ENCODE peak calls at places on chromosomes 4 and X, in four cellular contexts. N is K562, C is HepG2, A is H1. D is an unnamed sample.

GRCh38 chr4:3521621-3522325 is 10.4 kb downstream of the LRPAP1 start:
- DNase-seq in A (no peak), N (no peak), C (no peak), D (no peak)

GRCh38 chr4:97525236-97525635 is 618.0 kb downstream of the STPG2 start:
- DNase-seq in A (no peak), N (no peak), C (no peak), D (peak; percentile 89)

GRCh38 chrX:46978341-46979291 is 66.4 kb downstream of the JADE3 start:
- DNase-seq in A (peak; percentile 46), C (peak; percentile 64), N (peak; percentile 79), D (peak; percentile 87)

GRCh38 chr4:180657881-180658280 is 1585.3 kb upstream of the TENM3 start:
- DNase-seq in N (no peak), C (no peak), A (no peak), D (no peak)

GRCh38 chr4:143358923-143359694 is 22.4 kb downstream of the GAB1 start:
- DNase-seq in C (no peak), A (no peak), N (peak; percentile 48), D (peak; percentile 96)

GRCh38 chrX:70087857-70088256 is 25.6 kb downstream of the OTUD6A start:
- DNase-seq in C (no peak), N (no peak), A (no peak), D (peak; percentile 75)

GRCh38 chr4:54076673-54077072 is 12.3 kb upstream of the CHIC2 start:
- DNase-seq in N (no peak), A (no peak), C (no peak), D (peak; percentile 38)

GRCh38 chr4:58275856-58276255 is 1165.7 kb upstream of the IGFBP7 start:
- DNase-seq in C (no peak), N (no peak), A (no peak), D (no peak)

GRCh38 chr4:156575430-156576073 is 396.0 kb downstream of the PDGFC start:
- DNase-seq in N (no peak), A (no peak), C (no peak), D (no peak)

GRCh38 chrX:137427813-137428212 is 138.1 kb upstream of the ZIC3 start:
- DNase-seq in A (no peak), N (no peak), C (no peak), D (no peak)

GRCh38 chrX:1419545-1420355 is 27.8 kb upstream of the SLC25A6 start:
- DNase-seq in A (no peak), N (no peak), C (no peak), D (no peak)

DNA sequence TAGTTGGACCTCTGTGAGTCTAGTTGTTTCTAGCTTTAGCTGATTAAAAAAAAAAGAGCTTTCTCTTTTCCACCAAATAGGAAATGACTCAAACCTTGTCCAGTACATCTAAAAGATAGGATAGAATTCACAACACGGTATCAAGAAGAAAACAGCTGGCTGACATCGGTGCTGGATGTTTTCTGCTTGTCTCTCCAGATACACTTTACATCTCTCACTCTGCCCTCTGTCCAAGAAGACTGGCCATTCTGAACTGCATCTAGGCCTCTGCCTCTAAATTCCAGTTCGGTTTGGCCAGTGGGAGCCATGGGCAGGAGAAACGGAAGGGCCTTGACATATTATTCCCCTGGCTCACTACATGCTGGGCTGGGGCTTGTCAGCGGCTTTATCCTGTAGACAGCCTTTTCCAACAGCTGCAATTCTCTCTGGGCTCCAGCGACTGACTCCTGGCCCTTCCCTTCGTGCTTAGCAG is 57.3 kb upstream of the SHISA3 start:
- DNase-seq in C (no peak), A (no peak), N (no peak), D (peak; percentile 88)
- TF ChIP-seq JUN in C (no peak), A (no peak), N (no peak), D (peak; percentile 70)

GRCh38 chr4:56386091-56386490 is 1.2 kb downstream of the AASDH start:
- DNase-seq in C (no peak), A (no peak), N (no peak), D (no peak)
- H3K9ac ChIP-seq in C (peak overlapping the region; percentile 58), A (no peak overlapping the region), N (peak overlapping the region; percentile 66), D (no peak overlapping the region)

GRCh38 chr4:164888096-164888495 is 11.1 kb downstream of the APELA start:
- DNase-seq in N (no peak), C (no peak), A (no peak), D (no peak)
- TF ChIP-seq JUN in N (no peak), C (no peak), A (no peak), D (no peak)

DNA sequence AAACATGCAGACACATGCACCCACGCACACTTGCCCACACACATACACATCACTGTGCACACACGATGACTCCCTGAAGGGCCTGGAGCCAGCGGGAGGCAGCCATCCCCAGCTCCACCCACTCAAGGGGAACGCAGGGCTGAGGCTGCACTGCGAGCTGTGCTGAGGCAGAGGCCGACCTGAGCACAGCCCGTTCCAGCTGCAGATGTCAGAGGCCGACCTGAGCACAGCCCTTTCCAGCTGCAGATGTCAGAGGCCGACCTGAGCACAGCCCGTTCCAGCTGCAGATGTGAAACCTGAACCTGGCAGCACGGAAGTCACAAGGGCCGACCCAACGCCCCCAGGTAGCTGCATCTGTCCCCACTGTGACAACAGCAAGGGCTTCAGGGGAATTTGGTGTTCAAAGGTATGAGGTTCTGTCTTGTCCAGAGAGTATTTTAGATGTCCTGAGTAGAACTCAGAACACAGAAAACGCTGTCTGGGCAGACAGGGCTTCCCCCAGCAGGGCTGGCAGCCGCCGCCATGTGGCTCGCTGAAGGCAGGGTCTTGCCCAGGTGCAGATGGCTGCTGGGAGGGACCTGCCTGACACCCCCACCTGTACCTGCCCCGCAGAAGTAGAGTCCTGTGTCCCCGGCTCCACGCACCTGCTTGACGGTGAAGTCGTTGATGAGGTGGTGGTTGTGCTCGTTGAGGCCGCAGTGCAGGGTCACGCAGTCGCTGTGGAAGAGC is 33.4 kb downstream of the CTBP1 start:
- DNase-seq in C (no peak), A (no peak), N (no peak), D (no peak)
- H3K9ac ChIP-seq in C (no peak overlapping the region), A (no peak overlapping the region), N (no peak overlapping the region), D (no peak overlapping the region)

GRCh38 chrX:155768036-155768769 is 112.9 kb upstream of the VAMP7 start:
- DNase-seq in N (no peak), A (no peak), C (no peak), D (no peak)

GRCh38 chrX:155766321-155766720 is 114.8 kb upstream of the VAMP7 start:
- DNase-seq in N (no peak), A (no peak), C (no peak), D (no peak)

DNA sequence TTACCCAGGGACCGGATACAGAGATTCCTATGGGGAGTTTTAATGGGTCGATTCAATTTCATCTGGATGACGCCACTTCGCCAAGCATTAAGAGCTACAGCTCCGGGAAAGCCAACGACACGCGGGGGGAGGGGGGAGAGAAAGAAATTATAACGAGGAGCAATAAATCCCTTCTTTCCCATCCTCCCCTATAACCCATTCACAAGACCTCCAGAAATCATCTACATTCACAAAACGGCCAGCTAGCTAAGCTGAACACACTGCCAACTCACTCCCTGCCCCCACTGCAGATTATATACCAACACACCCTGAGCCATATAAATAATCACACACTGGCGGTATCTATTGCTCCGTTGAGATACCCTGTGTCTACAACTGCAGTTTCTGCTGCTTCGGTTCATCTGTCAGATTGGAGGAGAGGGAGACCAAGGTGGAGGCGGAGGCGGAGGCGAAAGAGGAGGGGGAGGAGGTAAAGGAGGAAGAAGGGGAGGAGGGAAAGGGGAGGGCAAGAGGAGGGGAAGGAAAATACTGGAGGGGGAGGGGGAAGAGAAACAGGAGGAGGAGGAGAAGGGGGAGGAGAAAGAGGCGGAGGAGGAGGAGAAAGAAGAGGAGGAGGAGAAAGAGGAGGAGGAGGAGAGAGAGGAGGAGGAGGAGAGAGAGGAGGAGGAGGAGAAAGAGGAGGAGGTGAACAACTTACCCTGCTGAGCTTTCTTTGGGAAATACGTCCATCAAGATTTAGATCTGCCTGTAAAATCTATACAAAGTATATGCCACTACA is 113.9 kb upstream of the VAMP7 start:
- DNase-seq in C (no peak), N (peak; percentile 84), A (peak; percentile 27), D (peak; percentile 74)
- TF ChIP-seq JUN in C (no peak), N (no peak), A (no peak), D (no peak)

GRCh38 chrX:150032742-150033141 is 94.5 kb upstream of the EOLA2 start:
- DNase-seq in N (no peak), C (no peak), A (no peak), D (peak; percentile 40)
- H3K9ac ChIP-seq in N (no peak overlapping the region), C (no peak overlapping the region), A (no peak overlapping the region), D (no peak overlapping the region)

GRCh38 chr4:158895797-158896442 is 127.1 kb downstream of the FNIP2 start:
- DNase-seq in N (no peak), C (no peak), A (no peak), D (peak; percentile 44)

GRCh38 chr4:158894826-158895225 is 126.0 kb downstream of the FNIP2 start:
- DNase-seq in N (no peak), A (no peak), C (no peak), D (no peak)

GRCh38 chr4:158891256-158891655 is 122.4 kb downstream of the FNIP2 start:
- DNase-seq in C (peak; percentile 21), N (no peak), A (no peak), D (no peak)

DNA sequence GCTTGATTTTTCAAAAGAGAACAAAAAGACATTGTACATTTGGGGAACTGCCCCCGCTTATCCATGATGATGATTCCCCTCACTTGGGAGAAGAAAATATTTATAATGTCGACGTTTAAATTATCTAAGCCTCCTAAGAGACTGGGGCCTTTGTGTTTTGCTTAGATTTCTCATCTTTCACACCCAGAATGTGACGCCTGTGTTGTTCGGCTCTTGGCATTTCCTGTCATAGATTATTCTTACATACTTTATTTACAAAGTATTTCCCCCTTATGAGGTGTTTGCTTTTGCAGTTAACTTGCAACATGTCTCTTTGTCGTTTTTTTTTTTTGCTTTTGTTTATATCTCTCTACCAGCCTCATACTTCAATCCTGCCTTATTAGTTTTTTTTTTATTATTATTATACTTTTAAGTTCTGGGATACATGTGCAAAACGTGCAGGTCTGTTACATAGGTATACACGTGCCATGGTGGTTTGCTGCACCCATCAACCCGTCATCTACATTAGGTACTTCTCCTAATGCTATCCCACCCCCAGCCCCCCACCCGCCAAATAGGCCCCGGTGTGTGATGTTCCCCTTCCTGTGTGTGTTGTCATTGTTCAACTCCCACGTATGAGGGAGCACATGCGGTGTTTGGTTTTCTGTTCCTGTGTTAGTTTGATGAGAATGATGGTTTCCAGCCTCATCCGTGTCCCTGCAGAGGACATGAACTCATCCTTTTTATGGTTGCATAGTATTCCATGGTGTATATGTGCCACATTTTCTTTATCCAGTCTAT is 127.8 kb downstream of the FNIP2 start:
- DNase-seq in C (no peak), N (no peak), A (no peak), D (peak; percentile 49)
- TF ChIP-seq JUN in C (no peak), N (no peak), A (no peak), D (no peak)

DNA sequence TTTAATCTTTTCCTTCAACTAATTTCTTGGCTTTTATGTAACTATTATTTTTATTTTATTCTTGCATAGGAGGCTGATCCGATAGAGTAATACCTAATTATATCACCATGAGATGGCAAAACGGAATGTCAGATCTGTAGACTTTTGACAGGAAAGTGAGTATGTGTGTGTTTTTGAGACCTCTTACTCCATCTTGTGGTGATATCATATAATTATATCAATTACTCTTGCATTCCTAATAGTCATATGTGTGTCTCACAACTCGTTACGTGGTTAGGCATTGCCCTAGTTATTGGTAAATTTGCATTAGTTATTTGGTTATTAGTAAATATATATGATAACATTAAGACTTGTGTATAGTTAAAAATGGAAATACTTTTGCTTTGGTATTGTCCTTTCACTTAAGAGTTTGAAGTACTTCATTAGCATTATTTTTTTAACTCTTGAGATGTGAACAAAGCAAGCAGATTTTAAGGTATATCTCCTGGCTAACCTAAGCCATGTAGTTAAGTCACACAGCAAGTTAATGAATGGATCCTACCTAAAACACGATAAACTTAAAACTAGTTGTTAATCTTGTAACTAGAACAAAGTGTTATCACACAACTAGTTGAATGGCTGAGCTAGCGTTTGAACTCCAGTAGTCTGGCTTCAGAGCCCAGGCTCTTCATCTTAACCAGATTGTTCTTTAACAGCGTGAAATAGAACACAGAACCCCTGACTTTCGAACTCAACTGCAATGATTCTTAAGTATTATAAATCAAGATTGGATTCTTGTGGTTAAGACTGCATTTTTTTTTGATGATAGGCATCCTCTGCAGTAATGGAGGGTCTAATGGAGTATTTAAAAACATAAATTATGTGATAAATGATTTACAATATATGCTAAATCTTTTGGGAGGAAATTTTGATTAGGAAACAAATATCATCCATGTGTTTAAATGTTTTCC is 67.1 kb downstream of the PGRMC2 start:
- DNase-seq in C (peak; percentile 11), N (peak; percentile 25), A (no peak), D (peak; percentile 70)
- H3K9ac ChIP-seq in C (no peak overlapping the region), N (no peak overlapping the region), A (no peak overlapping the region), D (no peak overlapping the region)